ENCODE peak calls at places on chromosomes 11 and 22, in six cellular contexts. D is tibial nerve, N is cardiac muscle cell, B is vagina, A is GM13977, O is astrocyte of the cerebellum. S is an unnamed sample.

GRCh38 chr11:72683782-72684200 is 9.6 kb upstream of the PDE2A start:
- DNase-seq in D (peak), N (peak), B (no peak), A (peak), O (no peak), S (peak)

GRCh38 chr11:2305140-2305861 is 3.5 kb downstream of the TSPAN32 start:
- DNase-seq in D (peak), N (peak), B (no peak), A (peak), O (no peak), S (peak)

GRCh38 chr22:40053460-40053859 is 58.7 kb downstream of the FAM83F start:
- DNase-seq in D (no peak), N (no peak), B (no peak), A (no peak), O (no peak), S (no peak)

GRCh38 chr11:96054870-96055705 is 131.2 kb upstream of the MTMR2 start:
- DNase-seq in D (no peak), N (peak), B (no peak), A (no peak), O (no peak), S (no peak)

GRCh38 chr11:63274776-63275175 is 31.4 kb upstream of the SLC22A25 start:
- DNase-seq in D (no peak), N (no peak), B (no peak), A (no peak), O (no peak), S (no peak)

GRCh38 chr11:46914363-46914762 is 4.0 kb downstream of the LRP4 start:
- DNase-seq in D (no peak), N (no peak), B (no peak), A (no peak), O (no peak), S (no peak)

GRCh38 chr11:1278766-1279673 is 30.4 kb downstream of the TOLLIP start:
- DNase-seq in D (no peak), N (no peak), B (no peak), A (no peak), O (no peak), S (no peak)

GRCh38 chr11:4194889-4195288 is 100.3 kb downstream of the RRM1 start:
- DNase-seq in D (no peak), N (no peak), B (no peak), A (no peak), O (no peak), S (no peak)

GRCh38 chr22:35560366-35560765 is 19.7 kb downstream of the RASD2 start:
- DNase-seq in D (no peak), N (no peak), B (no peak), A (no peak), O (no peak), S (no peak)

GRCh38 chr11:62400760-62401159 is 18.1 kb upstream of the SCGB1A1 start:
- DNase-seq in D (peak), N (peak), B (no peak), A (no peak), O (peak), S (no peak)

GRCh38 chr11:76653674-76654309 is 16.8 kb downstream of the LRRC32 start:
- DNase-seq in D (peak), N (peak), B (no peak), A (no peak), O (peak), S (no peak)

GRCh38 chr11:124946735-124947141 is 7.3 kb upstream of the CCDC15 start:
- DNase-seq in D (no peak), N (no peak), B (no peak), A (no peak), O (no peak), S (no peak)

GRCh38 chr11:11899401-11899800 is 57.6 kb downstream of the USP47 start:
- DNase-seq in D (no peak), N (no peak), B (no peak), A (no peak), O (no peak), S (no peak)

GRCh38 chr11:86277741-86278140 is 24.3 kb upstream of the HIKESHI start:
- DNase-seq in D (no peak), N (no peak), B (no peak), A (no peak), O (no peak), S (no peak)

GRCh38 chr11:69013009-69013951 is at the start of gene MRGPRF:
- DNase-seq in D (peak), N (peak), B (no peak), A (peak), O (peak), S (no peak)

GRCh38 chr11:106956887-106957505 is 61.3 kb downstream of the GUCY1A2 start:
- DNase-seq in D (no peak), N (no peak), B (no peak), A (no peak), O (no peak), S (no peak)

GRCh38 chr11:95412074-95412473 is 181.1 kb upstream of the SESN3 start:
- DNase-seq in D (no peak), N (no peak), B (no peak), A (no peak), O (no peak), S (no peak)

GRCh38 chr22:47105085-47105484 is 342.6 kb downstream of the TBC1D22A start:
- DNase-seq in D (no peak), N (no peak), B (no peak), A (no peak), O (no peak), S (no peak)

GRCh38 chr11:68904458-68904847 is 762 bp downstream of the IGHMBP2 start:
- DNase-seq in D (no peak), N (peak), B (no peak), A (no peak), O (no peak), S (no peak)

GRCh38 chr22:19871845-19872778 is 17.4 kb upstream of the GNB1L start:
- DNase-seq in D (no peak), N (no peak), B (no peak), A (no peak), O (no peak), S (no peak)

GRCh38 chr11:3155216-3155615 is 9.9 kb downstream of the OSBPL5 start:
- DNase-seq in D (no peak), N (no peak), B (no peak), A (no peak), O (no peak), S (no peak)

GRCh38 chr11:2509481-2510001 is 64.7 kb downstream of the KCNQ1 start:
- DNase-seq in D (no peak), N (no peak), B (no peak), A (peak), O (no peak), S (no peak)

GRCh38 chr11:96200243-96200642 is 142.8 kb downstream of the MAML2 start:
- DNase-seq in D (no peak), N (peak), B (no peak), A (no peak), O (peak), S (no peak)

GRCh38 chr22:23243006-23243573 is 62.8 kb downstream of the BCR start:
- DNase-seq in D (no peak), N (no peak), B (no peak), A (peak), O (no peak), S (peak)

GRCh38 chr11:113628912-113629311 is 77.2 kb downstream of the TMPRSS5 start:
- DNase-seq in D (no peak), N (no peak), B (no peak), A (no peak), O (no peak), S (no peak)

GRCh38 chr11:123483058-123483457 is 53.0 kb downstream of the GRAMD1B start:
- DNase-seq in D (no peak), N (peak), B (no peak), A (no peak), O (no peak), S (no peak)

GRCh38 chr11:113992459-113993105 is 17.7 kb downstream of the HTR3A start:
- DNase-seq in D (no peak), N (no peak), B (no peak), A (no peak), O (no peak), S (no peak)

GRCh38 chr11:106426696-106427095 is 349.2 kb downstream of the AASDHPPT start:
- DNase-seq in D (no peak), N (no peak), B (no peak), A (no peak), O (no peak), S (no peak)

GRCh38 chr11:133900176-133901105 is 55.1 kb upstream of the SPATA19 start:
- DNase-seq in D (no peak), N (no peak), B (no peak), A (no peak), O (no peak), S (no peak)

GRCh38 chr11:94243571-94244229 is 60.7 kb upstream of the IZUMO1R start:
- DNase-seq in D (no peak), N (no peak), B (no peak), A (no peak), O (no peak), S (no peak)

GRCh38 chr11:123193742-123194141 is 1.3 kb downstream of the CLMP start:
- DNase-seq in D (no peak), N (no peak), B (no peak), A (no peak), O (no peak), S (no peak)

GRCh38 chr22:23113847-23114720 is 27.7 kb downstream of the RSPH14 start:
- DNase-seq in D (no peak), N (no peak), B (no peak), A (no peak), O (no peak), S (no peak)

GRCh38 chr11:1052133-1053011 is 15.9 kb upstream of the MUC6 start:
- DNase-seq in D (no peak), N (no peak), B (no peak), A (no peak), O (no peak), S (no peak)

GRCh38 chr22:22428222-22429098 is 80.1 kb downstream of the ZNF280B start:
- DNase-seq in D (no peak), N (no peak), B (peak), A (no peak), O (no peak), S (no peak)

GRCh38 chr11:118398797-118399564 is 2.4 kb upstream of the ATP5MG start:
- DNase-seq in D (no peak), N (peak), B (no peak), A (peak), O (no peak), S (no peak)

GRCh38 chr11:86658534-86658933 is 13.9 kb downstream of the ME3 start:
- DNase-seq in D (no peak), N (no peak), B (no peak), A (no peak), O (no peak), S (no peak)

GRCh38 chr11:72084076-72084475 is 3.4 kb downstream of the LRRC51 start:
- DNase-seq in D (no peak), N (no peak), B (no peak), A (no peak), O (no peak), S (no peak)

GRCh38 chr11:70489276-70489675 is 90.9 kb downstream of the CTTN start:
- DNase-seq in D (no peak), N (no peak), B (no peak), A (no peak), O (no peak), S (no peak)

GRCh38 chr11:44561275-44561781 is 4.1 kb upstream of the CD82 start:
- DNase-seq in D (no peak), N (no peak), B (no peak), A (no peak), O (no peak), S (no peak)

GRCh38 chr11:44556735-44557409 is 8.6 kb upstream of the CD82 start:
- DNase-seq in D (peak), N (peak), B (no peak), A (peak), O (peak), S (no peak)

GRCh38 chr11:44557464-44557863 is 8.0 kb upstream of the CD82 start:
- DNase-seq in D (no peak), N (no peak), B (no peak), A (no peak), O (no peak), S (no peak)

GRCh38 chr11:44561964-44562734 is 3.3 kb upstream of the CD82 start:
- DNase-seq in D (no peak), N (no peak), B (no peak), A (no peak), O (no peak), S (no peak)

GRCh38 chr11:44559207-44559943 is 6.1 kb upstream of the CD82 start:
- DNase-seq in D (no peak), N (no peak), B (no peak), A (peak), O (no peak), S (no peak)
- TF ChIP-seq CTCF in D (no peak), N (no peak), B (no peak), A (no peak), O (no peak), S (no peak)

GRCh38 chr22:41367039-41367679 is 14.6 kb upstream of the TEF start:
- DNase-seq in D (peak), N (peak), B (peak), A (peak), O (peak), S (no peak)
- TF ChIP-seq CTCF in D (peak), N (peak), B (no peak), A (no peak), O (no peak), S (no peak)

GRCh38 chr11:117259417-117259816 is 26.9 kb downstream of the RNF214 start:
- DNase-seq in D (no peak), N (peak), B (no peak), A (no peak), O (no peak), S (no peak)
- TF ChIP-seq CTCF in D (no peak), N (no peak), B (no peak), A (no peak), O (no peak), S (no peak)

GRCh38 chr22:31099841-31100761 is 7.3 kb downstream of the SELENOM start:
- DNase-seq in D (no peak), N (no peak), B (no peak), A (no peak), O (no peak), S (no peak)

GRCh38 chr22:31096637-31097274 is 10.6 kb downstream of the SELENOM start:
- DNase-seq in D (no peak), N (no peak), B (no peak), A (no peak), O (no peak), S (no peak)

GRCh38 chr22:31099386-31099785 is 8.0 kb downstream of the SELENOM start:
- DNase-seq in D (no peak), N (no peak), B (no peak), A (no peak), O (no peak), S (no peak)

GRCh38 chr22:31097941-31098632 is 9.3 kb downstream of the SELENOM start:
- DNase-seq in D (no peak), N (no peak), B (no peak), A (no peak), O (no peak), S (no peak)

GRCh38 chr22:31098633-31099110 is 8.7 kb downstream of the SELENOM start:
- DNase-seq in D (peak), N (no peak), B (no peak), A (no peak), O (no peak), S (no peak)
- TF ChIP-seq CTCF in D (no peak), N (no peak), B (no peak), A (no peak), O (no peak), S (no peak)

GRCh38 chr22:36562261-36562835 is 33.4 kb upstream of the EIF3D start:
- DNase-seq in D (no peak), N (peak), B (no peak), A (no peak), O (no peak), S (no peak)

GRCh38 chr22:36564422-36565151 is 35.6 kb upstream of the EIF3D start:
- DNase-seq in D (no peak), N (no peak), B (no peak), A (no peak), O (no peak), S (no peak)

GRCh38 chr22:36563444-36563843 is 34.5 kb upstream of the EIF3D start:
- DNase-seq in D (no peak), N (no peak), B (no peak), A (no peak), O (no peak), S (no peak)

GRCh38 chr22:36563898-36564297 is 34.9 kb upstream of the EIF3D start:
- DNase-seq in D (no peak), N (no peak), B (no peak), A (no peak), O (no peak), S (no peak)

DNA sequence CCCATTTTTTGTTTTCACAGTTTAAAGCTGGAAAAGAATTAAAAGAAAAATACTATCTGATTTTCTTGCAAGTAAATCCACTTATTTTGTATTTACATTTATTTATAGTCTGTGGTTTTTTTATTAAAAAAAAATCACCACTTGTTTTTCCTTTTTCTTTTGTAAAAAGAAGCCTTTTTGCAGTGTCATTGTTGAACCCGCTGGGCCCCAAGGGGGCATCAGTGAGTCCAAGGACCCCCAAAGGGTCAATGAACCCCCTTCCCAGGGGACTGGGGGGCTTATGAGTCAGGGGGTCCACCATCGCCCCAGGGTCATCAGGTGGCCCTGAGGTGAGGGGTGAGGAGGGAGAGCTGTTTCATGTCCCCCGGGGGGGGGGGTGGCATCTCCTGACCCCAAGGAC is 34.0 kb upstream of the EIF3D start:
- DNase-seq in D (no peak), N (no peak), B (no peak), A (no peak), O (no peak), S (no peak)
- TF ChIP-seq CTCF in D (no peak), N (no peak), B (no peak), A (no peak), O (no peak), S (no peak)

GRCh38 chr11:115017529-115017928 is 339.2 kb downstream of the NXPE2 start:
- DNase-seq in D (no peak), N (no peak), B (no peak), A (no peak), O (no peak), S (no peak)
- TF ChIP-seq CTCF in D (no peak), N (no peak), B (no peak), A (no peak), O (no peak), S (no peak)

GRCh38 chr11:122101625-122102291 is 14.3 kb downstream of the BLID start:
- DNase-seq in D (peak), N (peak), B (no peak), A (no peak), O (peak), S (no peak)
- TF ChIP-seq CTCF in D (peak), N (peak), B (peak), A (no peak), O (peak), S (no peak)

GRCh38 chr22:45969414-45969799 is 7.6 kb downstream of the WNT7B start:
- DNase-seq in D (no peak), N (peak), B (no peak), A (peak), O (no peak), S (no peak)
- TF ChIP-seq CTCF in D (no peak), N (no peak), B (no peak), A (no peak), O (no peak), S (no peak)

GRCh38 chr11:60282291-60282690 is 1.8 kb downstream of the MS4A4A start:
- DNase-seq in D (no peak), N (no peak), B (no peak), A (no peak), O (no peak), S (no peak)
- TF ChIP-seq CTCF in D (no peak), N (no peak), B (no peak), A (no peak), O (no peak), S (no peak)

GRCh38 chr11:35681181-35681767 is 18.7 kb downstream of the TRIM44 start:
- DNase-seq in D (no peak), N (no peak), B (no peak), A (no peak), O (no peak), S (no peak)

GRCh38 chr11:35678471-35678870 is 15.9 kb downstream of the TRIM44 start:
- DNase-seq in D (no peak), N (no peak), B (no peak), A (no peak), O (no peak), S (no peak)

GRCh38 chr11:35678975-35679374 is 16.4 kb downstream of the TRIM44 start:
- DNase-seq in D (no peak), N (no peak), B (no peak), A (no peak), O (no peak), S (no peak)

GRCh38 chr11:35682230-35683195 is 19.9 kb downstream of the TRIM44 start:
- DNase-seq in D (no peak), N (no peak), B (no peak), A (no peak), O (no peak), S (no peak)

DNA sequence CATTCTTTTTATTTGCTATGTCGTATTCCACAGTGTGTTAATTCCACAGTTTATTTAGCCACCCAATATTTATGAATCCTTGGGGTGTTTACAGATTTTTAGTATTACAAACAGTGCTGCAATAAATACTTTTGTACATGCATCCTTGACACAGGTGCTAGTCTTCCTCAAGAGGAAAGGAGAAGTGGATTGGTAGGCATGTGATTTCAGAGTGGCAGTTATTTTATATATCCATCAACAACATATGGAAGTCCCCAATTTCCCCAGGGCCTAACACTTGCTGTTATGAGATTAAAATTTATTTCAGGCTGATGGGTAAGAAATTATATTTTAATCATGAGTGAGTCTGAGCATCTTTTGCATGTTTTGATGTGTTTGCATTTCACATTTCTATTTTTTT is 17.9 kb downstream of the TRIM44 start:
- DNase-seq in D (no peak), N (no peak), B (no peak), A (no peak), O (no peak), S (no peak)
- TF ChIP-seq CTCF in D (no peak), N (no peak), B (no peak), A (no peak), O (no peak), S (no peak)

S was measured in GM10248.